ENCODE peak calls at places on chromosomes 16 and 17, in five cellular contexts. K is effector memory CD4-positive, alpha-beta T cell; A is GM13976; D is stimulated activated naive CD4-positive, alpha-beta T cell; M is NCI-H510A. L is an unnamed sample.

GRCh38 chr16:2785101-2785991 is 2.0 kb downstream of the PRSS33 start:
- DNase-seq in K (no peak), A (peak), D (peak), M (no peak), L (no peak)

GRCh38 chr17:35432176-35433074 is at the start of gene SLFN12:
- DNase-seq in K (peak), A (peak), D (peak), M (no peak), L (peak)

GRCh38 chr17:35801583-35802224 is 6.3 kb upstream of the MMP28 start:
- DNase-seq in K (no peak), A (no peak), D (peak), M (no peak), L (no peak)

GRCh38 chr16:84501077-84501735 is 3.3 kb downstream of the MEAK7 start:
- DNase-seq in K (no peak), A (no peak), D (no peak), M (no peak), L (no peak)

GRCh38 chr17:55576237-55576998 is 65.2 kb upstream of the SMIM36 start:
- DNase-seq in K (no peak), A (no peak), D (peak), M (no peak), L (no peak)

GRCh38 chr16:75304521-75305363 is 53.3 kb upstream of the BCAR1 start:
- DNase-seq in K (no peak), A (no peak), D (no peak), M (no peak), L (no peak)

GRCh38 chr16:65218348-65218747 is 96.5 kb upstream of the CDH11 start:
- DNase-seq in K (no peak), A (no peak), D (no peak), M (no peak), L (no peak)

GRCh38 chr17:35433075-35433894 is 985 bp upstream of the SLFN12 start:
- DNase-seq in K (no peak), A (peak), D (no peak), M (no peak), L (no peak)

GRCh38 chr17:17724307-17724921 is 43.2 kb downstream of the RAI1 start:
- DNase-seq in K (no peak), A (peak), D (no peak), M (peak), L (no peak)

GRCh38 chr17:36136031-36136430 is 32.4 kb downstream of the CCL4 start:
- DNase-seq in K (no peak), A (no peak), D (no peak), M (no peak), L (no peak)

GRCh38 chr16:14013571-14014283 is 57.4 kb upstream of the MRTFB start:
- DNase-seq in K (no peak), A (no peak), D (no peak), M (peak), L (no peak)

GRCh38 chr16:5640883-5641282 is 543.3 kb upstream of the EEF2KMT start:
- DNase-seq in K (no peak), A (no peak), D (no peak), M (no peak), L (no peak)

GRCh38 chr17:73215414-73215813 is 22.6 kb downstream of the COG1 start:
- DNase-seq in K (no peak), A (no peak), D (no peak), M (peak), L (no peak)

GRCh38 chr17:78609198-78609597 is 32.0 kb upstream of the DNAH17 start:
- DNase-seq in K (no peak), A (no peak), D (no peak), M (no peak), L (no peak)

GRCh38 chr17:3660311-3660891 is 8.0 kb downstream of the TAX1BP3 start:
- DNase-seq in K (no peak), A (no peak), D (no peak), M (no peak), L (no peak)

GRCh38 chr16:54116126-54116525 is 170.5 kb downstream of the IRX3 start:
- DNase-seq in K (no peak), A (no peak), D (no peak), M (no peak), L (no peak)

GRCh38 chr16:65000654-65001053 is 121.2 kb downstream of the CDH11 start:
- DNase-seq in K (no peak), A (no peak), D (no peak), M (no peak), L (no peak)

GRCh38 chr16:67663151-67663876 is 2.6 kb downstream of the PARD6A start:
- DNase-seq in K (no peak), A (no peak), D (peak), M (no peak), L (no peak)

GRCh38 chr17:17028878-17029535 is 13.2 kb upstream of the MPRIP start:
- DNase-seq in K (no peak), A (no peak), D (no peak), M (no peak), L (no peak)

GRCh38 chr16:68356249-68356918 is 45.6 kb downstream of the PRMT7 start:
- DNase-seq in K (peak), A (peak), D (peak), M (no peak), L (peak)

GRCh38 chr16:89828870-89829629 is 775 bp downstream of the SPIRE2 start:
- DNase-seq in K (no peak), A (no peak), D (no peak), M (no peak), L (no peak)

GRCh38 chr17:36008998-36009665 is 7.8 kb upstream of the CCL15 start:
- DNase-seq in K (no peak), A (no peak), D (no peak), M (no peak), L (no peak)

GRCh38 chr16:83953796-83954576 is 946 bp downstream of the OSGIN1 start:
- DNase-seq in K (no peak), A (peak), D (peak), M (no peak), L (no peak)

GRCh38 chr16:23941025-23941424 is 105.2 kb downstream of the PRKCB start:
- DNase-seq in K (no peak), A (no peak), D (no peak), M (no peak), L (no peak)

GRCh38 chr17:17453088-17453487 is 23.7 kb upstream of the MED9 start:
- DNase-seq in K (no peak), A (no peak), D (no peak), M (no peak), L (no peak)

GRCh38 chr17:1271020-1271423 is 778 bp downstream of the BHLHA9 start:
- DNase-seq in K (no peak), A (no peak), D (no peak), M (no peak), L (no peak)

GRCh38 chr17:47423406-47424295 is 99.9 kb downstream of the EFCAB13 start:
- DNase-seq in K (no peak), A (peak), D (peak), M (peak), L (no peak)

GRCh38 chr17:18257268-18257681 is 1.3 kb downstream of the FLII start:
- DNase-seq in K (no peak), A (no peak), D (no peak), M (no peak), L (no peak)

GRCh38 chr16:85615852-85616607 is 2.9 kb downstream of the GSE1 start:
- DNase-seq in K (peak), A (peak), D (peak), M (peak), L (peak)

GRCh38 chr16:51151951-51152663 is 1.0 kb upstream of the SALL1 start:
- DNase-seq in K (no peak), A (no peak), D (no peak), M (peak), L (no peak)

GRCh38 chr17:4152471-4152870 is 9.5 kb downstream of the CYB5D2 start:
- DNase-seq in K (no peak), A (no peak), D (no peak), M (no peak), L (no peak)

L was measured in T-helper 17 cell.